ENCODE peak calls at places on chromosomes 16 and 17, in nine cellular contexts. A, C, I, H, K, V, W, M and G are unnamed samples.

GRCh38 chr17:74329378-74329777 is 3.4 kb downstream of the KIF19 start:
- DNase-seq in H (no peak), I (no peak), M (no peak), K (no peak), V (no peak), W (no peak), A (no peak), C (no peak), G (no peak)

GRCh38 chr17:82107341-82107860 is 9.4 kb upstream of the FASN start:
- DNase-seq in A (peak), H (no peak), I (no peak), C (peak), K (no peak), M (no peak), W (no peak), V (no peak), G (no peak)

GRCh38 chr17:12522743-12523181 is 142.9 kb upstream of the MYOCD start:
- DNase-seq in C (no peak), W (no peak), M (peak), A (no peak), I (no peak), K (no peak), H (no peak), V (no peak), G (no peak)

GRCh38 chr17:58273453-58274104 is 7.2 kb downstream of the MPO start:
- DNase-seq in W (no peak), M (no peak), V (no peak), K (no peak), C (no peak), A (no peak), H (no peak), I (no peak), G (no peak)

GRCh38 chr17:76382803-76383644 is 1.4 kb upstream of the SPHK1 start:
- DNase-seq in I (no peak), M (peak), V (no peak), H (peak), W (peak), C (peak), A (peak), K (no peak), G (no peak)

GRCh38 chr17:4806770-4807533 is at the start of gene PLD2:
- DNase-seq in M (peak), I (no peak), H (peak), K (peak), C (peak), W (peak), A (peak), V (peak), G (peak)

GRCh38 chr16:71703324-71703723 is 21.2 kb downstream of the PHLPP2 start:
- DNase-seq in A (no peak), V (no peak), H (no peak), M (no peak), K (no peak), C (no peak), I (no peak), W (no peak), G (no peak)

GRCh38 chr17:64385187-64386083 is 5.2 kb downstream of the PECAM1 start:
- DNase-seq in V (no peak), K (peak), C (peak), I (no peak), W (peak), A (peak), M (peak), H (peak), G (no peak)